ENCODE peak calls at places on chromosomes 12 and 14, in five cellular contexts. One of them, this sample, is unnamed.

GRCh38 chr12:84361651-84362551 is 550.7 kb downstream of the SLC6A15 start:
- DNase-seq in fibroblast of pulmonary artery: no peak
- DNase-seq in A549: no peak
- DNase-seq in uterus: no peak
- DNase-seq in GM06990: no peak
- DNase-seq in this sample: no peak

GRCh38 chr14:30957813-30958370 is 67.6 kb upstream of the AP4S1 start:
- DNase-seq in fibroblast of pulmonary artery: no peak
- DNase-seq in A549: no peak
- DNase-seq in uterus: no peak
- DNase-seq in GM06990: no peak
- DNase-seq in this sample: no peak

GRCh38 chr12:98896938-98897337 is 251.8 kb downstream of the APAF1 start:
- DNase-seq in fibroblast of pulmonary artery: peak; percentile 18
- DNase-seq in A549: no peak
- DNase-seq in uterus: no peak
- DNase-seq in GM06990: no peak
- DNase-seq in this sample: no peak

GRCh38 chr12:89059721-89060120 is 292.6 kb downstream of the DUSP6 start:
- DNase-seq in fibroblast of pulmonary artery: no peak
- DNase-seq in A549: no peak
- DNase-seq in uterus: no peak
- DNase-seq in GM06990: no peak
- DNase-seq in this sample: peak; percentile 69

GRCh38 chr12:14845350-14845750 is 2.0 kb upstream of the ART4 start:
- DNase-seq in fibroblast of pulmonary artery: peak; percentile 82
- DNase-seq in A549: peak; percentile 58
- DNase-seq in uterus: peak; percentile 48
- DNase-seq in GM06990: peak; percentile 13
- DNase-seq in this sample: peak; percentile 78

GRCh38 chr12:125683748-125684381 is 618.6 kb downstream of the AACS start:
- DNase-seq in fibroblast of pulmonary artery: no peak
- DNase-seq in A549: no peak
- DNase-seq in uterus: no peak
- DNase-seq in GM06990: peak; percentile 62
- DNase-seq in this sample: no peak

GRCh38 chr14:77660754-77661153 is 44.3 kb upstream of the SPTLC2 start:
- DNase-seq in fibroblast of pulmonary artery: no peak
- DNase-seq in A549: no peak
- DNase-seq in uterus: no peak
- DNase-seq in GM06990: no peak
- DNase-seq in this sample: no peak

GRCh38 chr14:65200454-65200853 is 98.1 kb upstream of the MAX start:
- DNase-seq in fibroblast of pulmonary artery: no peak
- DNase-seq in A549: no peak
- DNase-seq in uterus: no peak
- DNase-seq in GM06990: no peak
- DNase-seq in this sample: no peak

GRCh38 chr14:78164226-78164853 is 5.8 kb upstream of the NRXN3 start:
- DNase-seq in fibroblast of pulmonary artery: no peak
- DNase-seq in A549: peak; percentile 60
- DNase-seq in uterus: no peak
- DNase-seq in GM06990: no peak
- DNase-seq in this sample: peak; percentile 34

GRCh38 chr12:57106021-57106708 is 5.0 kb downstream of the STAT6 start:
- DNase-seq in fibroblast of pulmonary artery: no peak
- DNase-seq in A549: no peak
- DNase-seq in uterus: no peak
- DNase-seq in GM06990: no peak
- DNase-seq in this sample: no peak

GRCh38 chr12:1799882-1800645 is 20.3 kb upstream of the LRTM2 start:
- DNase-seq in fibroblast of pulmonary artery: no peak
- DNase-seq in A549: no peak
- DNase-seq in uterus: no peak
- DNase-seq in GM06990: no peak
- DNase-seq in this sample: no peak

GRCh38 chr12:65891987-65892481 is 67.8 kb downstream of the HMGA2 start:
- DNase-seq in fibroblast of pulmonary artery: peak; percentile 99
- DNase-seq in A549: peak; percentile 64
- DNase-seq in uterus: peak; percentile 76
- DNase-seq in GM06990: no peak
- DNase-seq in this sample: peak; percentile 38

GRCh38 chr12:113980537-113981337 is 14.6 kb upstream of the RBM19 start:
- DNase-seq in fibroblast of pulmonary artery: peak; percentile 84
- DNase-seq in A549: peak; percentile 36
- DNase-seq in uterus: peak; percentile 24
- DNase-seq in GM06990: no peak
- DNase-seq in this sample: peak; percentile 80

GRCh38 chr12:66984962-66985361 is 284.2 kb upstream of the CAND1 start:
- DNase-seq in fibroblast of pulmonary artery: no peak
- DNase-seq in A549: no peak
- DNase-seq in uterus: no peak
- DNase-seq in GM06990: no peak
- DNase-seq in this sample: peak; percentile 49

GRCh38 chr12:117402363-117402762 is 40.9 kb upstream of the NOS1 start:
- DNase-seq in fibroblast of pulmonary artery: no peak
- DNase-seq in A549: no peak
- DNase-seq in uterus: no peak
- DNase-seq in GM06990: no peak
- DNase-seq in this sample: no peak

GRCh38 chr12:91383106-91383505 is 200.5 kb upstream of the DCN start:
- DNase-seq in fibroblast of pulmonary artery: peak; percentile 45
- DNase-seq in A549: no peak
- DNase-seq in uterus: peak; percentile 20
- DNase-seq in GM06990: no peak
- DNase-seq in this sample: no peak

GRCh38 chr12:7628401-7628961 is 37.2 kb downstream of the APOBEC1 start:
- DNase-seq in fibroblast of pulmonary artery: no peak
- DNase-seq in A549: no peak
- DNase-seq in uterus: no peak
- DNase-seq in GM06990: no peak
- DNase-seq in this sample: no peak

GRCh38 chr14:22509036-22509709 is 79.9 kb downstream of the DAD1 start:
- DNase-seq in fibroblast of pulmonary artery: no peak
- DNase-seq in A549: no peak
- DNase-seq in uterus: no peak
- DNase-seq in GM06990: peak; percentile 54
- DNase-seq in this sample: no peak

GRCh38 chr14:89794096-89794495 is 160.4 kb downstream of the EFCAB11 start:
- DNase-seq in fibroblast of pulmonary artery: peak; percentile 45
- DNase-seq in A549: no peak
- DNase-seq in uterus: peak; percentile 37
- DNase-seq in GM06990: no peak
- DNase-seq in this sample: no peak

GRCh38 chr12:103181366-103182152 is 224.1 kb downstream of the ASCL1 start:
- DNase-seq in fibroblast of pulmonary artery: no peak
- DNase-seq in A549: no peak
- DNase-seq in uterus: no peak
- DNase-seq in GM06990: peak; percentile 37
- DNase-seq in this sample: no peak

GRCh38 chr14:61476737-61477410 is 155.5 kb downstream of the PRKCH start:
- DNase-seq in fibroblast of pulmonary artery: peak; percentile 100
- DNase-seq in A549: peak; percentile 50
- DNase-seq in uterus: peak; percentile 37
- DNase-seq in GM06990: peak; percentile 53
- DNase-seq in this sample: no peak

GRCh38 chr14:61476105-61476736 is 154.8 kb downstream of the PRKCH start:
- DNase-seq in fibroblast of pulmonary artery: no peak
- DNase-seq in A549: no peak
- DNase-seq in uterus: no peak
- DNase-seq in GM06990: no peak
- DNase-seq in this sample: no peak

GRCh38 chr14:61478971-61479473 is 157.6 kb downstream of the PRKCH start:
- DNase-seq in fibroblast of pulmonary artery: no peak
- DNase-seq in A549: no peak
- DNase-seq in uterus: no peak
- DNase-seq in GM06990: peak; percentile 42
- DNase-seq in this sample: no peak

GRCh38 chr14:61479746-61480502 is 158.5 kb downstream of the PRKCH start:
- DNase-seq in fibroblast of pulmonary artery: peak; percentile 50
- DNase-seq in A549: no peak
- DNase-seq in uterus: no peak
- DNase-seq in GM06990: no peak
- DNase-seq in this sample: no peak

DNA sequence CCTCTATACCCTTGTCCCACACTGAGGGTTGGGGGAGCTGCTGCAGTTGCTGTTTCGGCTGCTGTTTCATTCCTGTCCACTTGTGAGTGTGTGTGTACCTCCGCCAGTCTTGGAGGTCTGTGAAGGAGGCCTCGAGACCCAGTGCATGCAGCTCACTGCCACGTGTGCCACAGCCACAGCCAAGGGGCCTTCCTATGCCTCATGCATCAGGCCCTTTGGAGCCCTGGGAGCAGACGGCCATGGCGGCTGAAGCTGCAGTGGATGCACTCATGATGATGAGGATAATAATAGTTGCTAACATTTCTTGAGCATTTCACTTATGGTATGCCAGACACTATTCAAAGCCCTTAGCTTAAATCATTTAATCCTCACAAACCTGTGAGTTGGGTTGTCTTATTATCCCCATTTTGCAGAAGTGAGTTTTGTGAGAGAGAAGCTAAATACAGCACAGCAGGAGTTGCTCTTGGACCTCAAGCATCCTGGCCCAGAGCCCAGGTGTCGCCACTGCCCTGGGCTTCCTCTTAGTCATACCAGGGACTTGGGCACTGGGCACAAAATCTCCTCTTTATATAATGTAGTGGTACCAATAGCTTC is 156.6 kb downstream of the PRKCH start:
- DNase-seq in fibroblast of pulmonary artery: peak; percentile 62
- DNase-seq in A549: no peak
- DNase-seq in uterus: no peak
- DNase-seq in GM06990: peak; percentile 59
- DNase-seq in this sample: no peak
- H3K4me3 ChIP-seq in fibroblast of pulmonary artery: no peak overlapping the region
- H3K4me3 ChIP-seq in A549: no peak overlapping the region
- H3K4me3 ChIP-seq in uterus: no peak overlapping the region
- H3K4me3 ChIP-seq in GM06990: no peak overlapping the region
- H3K4me3 ChIP-seq in this sample: no peak overlapping the region

GRCh38 chr12:55728932-55729591 is at the start of gene CD63:
- DNase-seq in fibroblast of pulmonary artery: peak; percentile 90
- DNase-seq in A549: peak; percentile 95
- DNase-seq in uterus: peak; percentile 93
- DNase-seq in GM06990: peak; percentile 82
- DNase-seq in this sample: peak; percentile 92

GRCh38 chr12:55729592-55730446 is 1.0 kb upstream of the CD63 start:
- DNase-seq in fibroblast of pulmonary artery: peak; percentile 96
- DNase-seq in A549: peak; percentile 98
- DNase-seq in uterus: peak; percentile 92
- DNase-seq in GM06990: peak; percentile 66
- DNase-seq in this sample: peak; percentile 94

GRCh38 chr12:55728185-55728931 is 451 bp downstream of the CD63 start:
- DNase-seq in fibroblast of pulmonary artery: peak; percentile 69
- DNase-seq in A549: peak; percentile 39
- DNase-seq in uterus: peak; percentile 84
- DNase-seq in GM06990: no peak
- DNase-seq in this sample: peak; percentile 73

GRCh38 chr12:55726911-55727310 is 1.9 kb downstream of the CD63 start:
- DNase-seq in fibroblast of pulmonary artery: no peak
- DNase-seq in A549: no peak
- DNase-seq in uterus: no peak
- DNase-seq in GM06990: no peak
- DNase-seq in this sample: no peak

GRCh38 chr12:55727643-55728184 is 1.1 kb downstream of the CD63 start:
- DNase-seq in fibroblast of pulmonary artery: peak; percentile 69
- DNase-seq in A549: peak; percentile 46
- DNase-seq in uterus: peak; percentile 70
- DNase-seq in GM06990: no peak
- DNase-seq in this sample: peak; percentile 30
- H3K4me3 ChIP-seq in fibroblast of pulmonary artery: peak overlapping the region; percentile 93
- H3K4me3 ChIP-seq in A549: peak overlapping the region; percentile 76
- H3K4me3 ChIP-seq in uterus: peak overlapping the region; percentile 98
- H3K4me3 ChIP-seq in GM06990: peak overlapping the region; percentile 88
- H3K4me3 ChIP-seq in this sample: peak overlapping the region; percentile 71

DNA sequence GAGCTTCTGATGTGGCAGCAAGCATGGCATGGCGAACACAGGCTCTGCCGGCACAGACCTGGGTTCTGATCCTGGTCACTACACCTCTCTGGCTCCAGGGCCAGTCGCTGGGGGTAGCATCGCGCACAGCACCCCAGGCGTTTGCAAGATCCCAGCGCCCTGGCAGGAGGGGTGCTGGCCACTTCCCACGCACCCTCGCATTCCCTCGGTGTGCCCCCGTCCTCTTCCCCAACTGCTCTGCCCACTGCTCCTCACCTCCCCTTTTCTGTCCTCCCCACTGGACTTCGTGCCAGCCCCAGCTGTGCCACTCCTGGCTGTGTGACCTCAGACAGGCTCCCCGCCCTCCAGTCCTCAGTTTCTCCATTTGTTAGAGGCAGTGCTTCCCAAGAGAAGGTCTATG is 2.8 kb downstream of the CDK2AP1 start:
- DNase-seq in fibroblast of pulmonary artery: no peak
- DNase-seq in A549: no peak
- DNase-seq in uterus: no peak
- DNase-seq in GM06990: no peak
- DNase-seq in this sample: no peak
- H3K4me3 ChIP-seq in fibroblast of pulmonary artery: peak overlapping the region; percentile 80
- H3K4me3 ChIP-seq in A549: no peak overlapping the region
- H3K4me3 ChIP-seq in uterus: no peak overlapping the region
- H3K4me3 ChIP-seq in GM06990: no peak overlapping the region
- H3K4me3 ChIP-seq in this sample: peak overlapping the region; percentile 95

DNA sequence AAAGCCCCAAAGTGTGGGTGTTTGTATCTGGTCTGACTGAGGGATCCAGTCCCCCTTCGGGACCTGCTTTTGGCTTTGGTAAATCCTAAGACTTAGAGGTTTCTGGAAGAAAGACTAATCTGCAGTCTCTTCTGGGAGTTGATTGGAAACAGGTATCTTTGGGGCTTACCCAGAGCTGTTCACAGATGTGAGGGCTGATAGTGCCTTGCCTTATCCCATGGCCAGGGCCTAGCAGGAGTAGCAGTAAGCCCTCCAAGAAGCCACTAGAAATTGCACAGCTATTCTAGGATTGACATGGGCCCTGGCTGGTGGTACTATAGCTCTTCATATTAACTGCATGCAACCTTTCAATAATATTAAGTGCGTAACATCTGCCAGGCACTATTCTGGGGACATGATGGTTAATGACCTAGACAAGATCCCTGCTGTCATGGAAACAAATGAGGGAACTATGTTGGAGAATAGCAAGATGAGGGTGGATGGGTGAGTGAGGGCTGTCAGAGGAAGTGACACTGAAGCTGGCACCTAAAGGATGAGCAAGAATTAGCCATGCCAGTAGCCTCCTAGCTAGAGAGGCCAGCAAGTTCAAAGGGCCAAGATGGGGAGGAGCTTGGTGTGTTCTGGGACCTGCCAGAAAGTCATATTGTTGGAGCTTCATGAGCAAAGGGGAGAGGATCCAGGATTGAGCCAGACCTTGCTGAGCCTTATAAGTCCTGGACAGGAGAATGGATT is 71.7 kb downstream of the CRADD start:
- DNase-seq in fibroblast of pulmonary artery: no peak
- DNase-seq in A549: no peak
- DNase-seq in uterus: no peak
- DNase-seq in GM06990: no peak
- DNase-seq in this sample: no peak
- H3K4me3 ChIP-seq in fibroblast of pulmonary artery: no peak overlapping the region
- H3K4me3 ChIP-seq in A549: no peak overlapping the region
- H3K4me3 ChIP-seq in uterus: no peak overlapping the region
- H3K4me3 ChIP-seq in GM06990: no peak overlapping the region
- H3K4me3 ChIP-seq in this sample: no peak overlapping the region